ENCODE peak calls at places on chromosome 6, in six cellular contexts. L is lower leg skin, S is GM12891, F is transverse colon, E is HCT116, Y is suprapubic skin. V is an unnamed sample.

GRCh38 chr6:53244532-53244931 is 95.9 kb upstream of the GCM1 start:
- DNase-seq in L (no peak), S (no peak), F (no peak), E (no peak), Y (no peak), V (no peak)

GRCh38 chr6:18693923-18694322 is 306.8 kb downstream of the RNF144B start:
- DNase-seq in L (no peak), S (no peak), F (no peak), E (no peak), Y (no peak), V (no peak)

GRCh38 chr6:7542878-7543394 is 1.5 kb downstream of the DSP start:
- DNase-seq in L (peak; percentile 93), S (no peak), F (peak; percentile 84), E (peak; percentile 56), Y (peak; percentile 83), V (no peak)

GRCh38 chr6:31462964-31463940 is 34.7 kb upstream of the MICB start:
- DNase-seq in L (peak; percentile 98), S (peak; percentile 70), F (peak; percentile 96), E (peak; percentile 93), Y (peak; percentile 94), V (peak; percentile 66)

GRCh38 chr6:44289726-44290125 is 19.5 kb downstream of the TMEM151B start:
- DNase-seq in L (no peak), S (no peak), F (no peak), E (no peak), Y (no peak), V (no peak)

GRCh38 chr6:1893470-1894130 is 283.9 kb downstream of the FOXC1 start:
- DNase-seq in L (no peak), S (no peak), F (no peak), E (no peak), Y (no peak), V (no peak)

GRCh38 chr6:53440331-53440730 is 91.6 kb upstream of the ELOVL5 start:
- DNase-seq in L (no peak), S (no peak), F (no peak), E (no peak), Y (no peak), V (no peak)

GRCh38 chr6:65728879-65729479 is 22.0 kb upstream of the EYS start:
- DNase-seq in L (no peak), S (no peak), F (no peak), E (no peak), Y (no peak), V (no peak)

GRCh38 chr6:57283096-57283495 is 34.3 kb upstream of the PRIM2 start:
- DNase-seq in L (no peak), S (no peak), F (no peak), E (no peak), Y (no peak), V (no peak)

GRCh38 chr6:118783931-118784528 is 109.9 kb upstream of the ASF1A start:
- DNase-seq in L (no peak), S (no peak), F (no peak), E (no peak), Y (no peak), V (no peak)

GRCh38 chr6:20366082-20366834 is 35.4 kb upstream of the E2F3 start:
- DNase-seq in L (no peak), S (no peak), F (peak; percentile 9), E (no peak), Y (no peak), V (no peak)

GRCh38 chr6:113414511-113414910 is 442.6 kb upstream of the MARCKS start:
- DNase-seq in L (no peak), S (no peak), F (peak; percentile 23), E (peak; percentile 57), Y (no peak), V (peak; percentile 3)

GRCh38 chr6:164927288-164928040 is 381.9 kb downstream of the C6orf118 start:
- DNase-seq in L (peak; percentile 90), S (peak; percentile 45), F (peak; percentile 42), E (peak; percentile 1), Y (no peak), V (peak; percentile 1)

GRCh38 chr6:97630592-97630991 is 347.6 kb upstream of the MMS22L start:
- DNase-seq in L (no peak), S (no peak), F (no peak), E (no peak), Y (no peak), V (no peak)

GRCh38 chr6:157693867-157694266 is 129.2 kb upstream of the SNX9 start:
- DNase-seq in L (no peak), S (no peak), F (no peak), E (no peak), Y (no peak), V (no peak)

GRCh38 chr6:21885532-21886089 is 292.1 kb downstream of the SOX4 start:
- DNase-seq in L (no peak), S (no peak), F (no peak), E (no peak), Y (no peak), V (peak; percentile 38)

GRCh38 chr6:21164768-21165326 is 428.7 kb upstream of the SOX4 start:
- DNase-seq in L (no peak), S (no peak), F (no peak), E (peak; percentile 2), Y (no peak), V (no peak)

GRCh38 chr6:155493694-155494143 is 38.1 kb upstream of the NOX3 start:
- DNase-seq in L (no peak), S (no peak), F (peak; percentile 19), E (peak; percentile 85), Y (no peak), V (peak; percentile 39)

GRCh38 chr6:119442776-119443184 is 93.2 kb upstream of the MAN1A1 start:
- DNase-seq in L (no peak), S (no peak), F (peak; percentile 48), E (no peak), Y (no peak), V (no peak)

GRCh38 chr6:114007451-114007953 is 36.6 kb upstream of the HDAC2 start:
- DNase-seq in L (no peak), S (no peak), F (no peak), E (no peak), Y (no peak), V (no peak)

GRCh38 chr6:72418495-72418894 is 203.4 kb upstream of the KCNQ5 start:
- DNase-seq in L (no peak), S (no peak), F (no peak), E (no peak), Y (no peak), V (peak; percentile 22)

GRCh38 chr6:142398353-142398752 is 96.5 kb downstream of the ADGRG6 start:
- DNase-seq in L (peak; percentile 67), S (no peak), F (no peak), E (no peak), Y (no peak), V (no peak)

GRCh38 chr6:164072240-164072666 is 657.7 kb downstream of the QKI start:
- DNase-seq in L (no peak), S (no peak), F (no peak), E (no peak), Y (no peak), V (no peak)

GRCh38 chr6:111823012-111823411 is 50.2 kb downstream of the FYN start:
- DNase-seq in L (no peak), S (no peak), F (no peak), E (no peak), Y (no peak), V (no peak)

GRCh38 chr6:111825439-111825838 is 47.8 kb downstream of the FYN start:
- DNase-seq in L (no peak), S (no peak), F (no peak), E (no peak), Y (no peak), V (no peak)

GRCh38 chr6:111824608-111825337 is 48.5 kb downstream of the FYN start:
- DNase-seq in L (no peak), S (no peak), F (no peak), E (no peak), Y (no peak), V (no peak)

GRCh38 chr6:111819458-111819857 is 53.8 kb downstream of the FYN start:
- DNase-seq in L (no peak), S (no peak), F (no peak), E (no peak), Y (no peak), V (no peak)

GRCh38 chr6:111823831-111824607 is 49.2 kb downstream of the FYN start:
- DNase-seq in L (no peak), S (no peak), F (no peak), E (no peak), Y (no peak), V (no peak)
- TF ChIP-seq POLR2A in L (no peak), S (no peak), F (no peak), E (no peak), Y (no peak), V (no peak)

DNA sequence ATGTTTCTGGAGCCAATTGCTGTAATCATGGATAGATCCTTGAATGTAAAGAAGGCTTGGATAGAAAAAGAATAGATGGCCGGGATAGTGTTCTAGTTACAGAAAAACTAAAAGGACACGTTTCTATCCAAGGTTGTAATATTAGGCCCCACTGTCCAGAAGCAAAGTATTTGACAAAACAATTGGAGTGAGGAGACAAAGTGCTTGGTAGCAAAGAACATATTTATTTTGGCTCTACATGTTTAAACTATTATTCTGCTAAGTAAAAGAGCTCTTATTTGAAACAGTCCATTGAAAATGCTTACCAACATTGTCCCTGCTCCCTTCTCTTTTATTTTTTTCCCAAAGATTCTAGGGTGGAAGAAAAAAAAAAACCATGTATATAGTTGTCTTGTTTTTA is 94.4 kb downstream of the MYO6 start:
- DNase-seq in L (no peak), S (no peak), F (no peak), E (no peak), Y (no peak), V (no peak)
- TF ChIP-seq POLR2A in L (no peak), S (no peak), F (no peak), E (no peak), Y (no peak), V (no peak)

GRCh38 chr6:11977193-11977592 is 34.9 kb upstream of the HIVEP1 start:
- DNase-seq in L (no peak), S (no peak), F (no peak), E (no peak), Y (no peak), V (no peak)

GRCh38 chr6:11973238-11973637 is 38.9 kb upstream of the HIVEP1 start:
- DNase-seq in L (no peak), S (no peak), F (no peak), E (no peak), Y (no peak), V (no peak)

GRCh38 chr6:11976489-11976888 is 35.6 kb upstream of the HIVEP1 start:
- DNase-seq in L (no peak), S (no peak), F (no peak), E (no peak), Y (no peak), V (no peak)

GRCh38 chr6:11974089-11974488 is 38.0 kb upstream of the HIVEP1 start:
- DNase-seq in L (no peak), S (no peak), F (no peak), E (no peak), Y (no peak), V (no peak)

GRCh38 chr6:11975353-11975977 is 36.6 kb upstream of the HIVEP1 start:
- DNase-seq in L (no peak), S (peak; percentile 27), F (peak; percentile 55), E (no peak), Y (no peak), V (no peak)
- TF ChIP-seq POLR2A in L (no peak), S (no peak), F (no peak), E (no peak), Y (no peak), V (no peak)

DNA sequence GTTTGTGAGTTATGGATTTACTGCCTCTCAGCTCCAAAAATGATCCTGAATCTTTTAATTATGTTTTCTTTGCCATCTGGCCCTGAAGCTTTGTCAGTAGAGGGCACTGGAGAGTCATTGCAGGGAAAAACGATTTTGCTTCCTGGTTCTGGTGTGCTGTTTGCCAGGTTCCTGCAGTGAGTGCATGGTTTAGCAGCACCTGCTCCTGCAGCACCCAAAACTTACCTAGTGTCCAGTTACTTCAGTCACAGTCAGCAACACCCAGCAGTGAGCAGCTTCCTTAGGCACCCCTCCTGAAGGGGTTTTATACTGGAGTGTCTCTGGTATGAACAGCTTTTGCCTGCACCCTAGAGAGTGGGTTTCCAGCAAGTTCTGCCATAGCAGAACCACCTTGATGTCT is 6.0 kb upstream of the TRIM26 start:
- DNase-seq in L (no peak), S (no peak), F (peak; percentile 64), E (no peak), Y (no peak), V (peak; percentile 38)
- TF ChIP-seq POLR2A in L (no peak), S (no peak), F (no peak), E (no peak), Y (no peak), V (no peak)